ENCODE peak calls at places on chromosomes 1 and 21, in ten cellular contexts. P is uterus; J is CD8-positive, alpha-beta memory T cell; Y is stimulated activated CD4-positive, alpha-beta T cell treated with anti-CD3 and anti-CD28 coated beads, Interleukin-4, amount 100 ng/mL, for 4 hours; R is left ventricle myocardium inferior; O is neural crest cell; G is stimulated activated CD8-positive, alpha-beta memory T cell treated with anti-CD3 and anti-CD28 coated beads, Interleukin-15, amount 100 ng/mL, for 4 hours; F is HS-27A; S is NCI-H2081; V is activated naive CD8-positive, alpha-beta T cell treated with anti-CD3 and anti-CD28 coated beads, Interleukin-2, amount 50 U/mL, for 24 hours. T is an unnamed sample.

GRCh38 chr1:7229696-7230095 is 444.4 kb downstream of the CAMTA1 start:
- DNase-seq in P (no peak), J (no peak), Y (no peak), R (no peak), O (no peak), G (no peak), F (no peak), S (no peak), V (no peak), T (no peak)

GRCh38 chr1:66365628-66366027 is 168.3 kb upstream of the SGIP1 start:
- DNase-seq in P (no peak), J (no peak), Y (no peak), R (no peak), O (no peak), G (no peak), F (no peak), S (no peak), V (no peak), T (no peak)

GRCh38 chr21:34548782-34549376 is 36.9 kb upstream of the KCNE1 start:
- DNase-seq in P (no peak), J (no peak), Y (no peak), R (no peak), O (no peak), G (no peak), F (no peak), S (no peak), V (no peak), T (no peak)

GRCh38 chr1:230822092-230822581 is 46.2 kb downstream of the C1orf198 start:
- DNase-seq in P (peak), J (no peak), Y (no peak), R (peak), O (no peak), G (no peak), F (no peak), S (no peak), V (no peak), T (no peak)

GRCh38 chr1:22535399-22535798 is 27.9 kb upstream of the EPHA8 start:
- DNase-seq in P (no peak), J (no peak), Y (no peak), R (no peak), O (no peak), G (no peak), F (no peak), S (no peak), V (no peak), T (no peak)

GRCh38 chr1:183845681-183846080 is 40.8 kb downstream of the RGL1 start:
- DNase-seq in P (no peak), J (no peak), Y (no peak), R (no peak), O (no peak), G (no peak), F (no peak), S (no peak), V (no peak), T (no peak)

GRCh38 chr1:118326960-118327629 is 142.1 kb upstream of the SPAG17 start:
- DNase-seq in P (no peak), J (no peak), Y (no peak), R (no peak), O (no peak), G (no peak), F (no peak), S (no peak), V (no peak), T (no peak)

GRCh38 chr1:17293681-17294415 is 14.1 kb upstream of the PADI4 start:
- DNase-seq in P (no peak), J (no peak), Y (no peak), R (no peak), O (no peak), G (no peak), F (no peak), S (peak), V (no peak), T (no peak)

GRCh38 chr1:109904105-109904817 is 6.4 kb upstream of the CSF1 start:
- DNase-seq in P (no peak), J (no peak), Y (no peak), R (no peak), O (no peak), G (no peak), F (no peak), S (no peak), V (no peak), T (no peak)

GRCh38 chr1:92461364-92462097 is 25.2 kb downstream of the GFI1 start:
- DNase-seq in P (no peak), J (no peak), Y (no peak), R (no peak), O (no peak), G (no peak), F (no peak), S (no peak), V (no peak), T (no peak)

GRCh38 chr1:14037101-14037807 is 337.3 kb downstream of the PRDM2 start:
- DNase-seq in P (no peak), J (no peak), Y (no peak), R (no peak), O (no peak), G (no peak), F (no peak), S (no peak), V (no peak), T (no peak)

GRCh38 chr1:179744401-179745130 is 1.5 kb downstream of the FAM163A start:
- DNase-seq in P (no peak), J (no peak), Y (no peak), R (no peak), O (no peak), G (no peak), F (no peak), S (no peak), V (no peak), T (peak)

GRCh38 chr1:157099633-157100009 is at the start of gene ETV3L:
- DNase-seq in P (no peak), J (no peak), Y (no peak), R (peak), O (no peak), G (no peak), F (no peak), S (no peak), V (no peak), T (no peak)

GRCh38 chr1:214808845-214809460 is 206.0 kb downstream of the CENPF start:
- DNase-seq in P (no peak), J (no peak), Y (no peak), R (no peak), O (no peak), G (no peak), F (peak), S (peak), V (no peak), T (no peak)